ENCODE peak calls at places on chromosomes 5 and 9, in eight cellular contexts. G is hippocampal formation; L is uterus; F is hypothalamus; O is effector memory CD4-positive, alpha-beta T cell; C is activated T-helper 1 cell treated with anti-CD3 and anti-CD28 coated beads, Interleukin-12 subunit alpha, Interleukin-12 subunit beta, Interleukin-2, Interleukin-4 antibody, amounts not matched to agents 30 ng/mL and 10 ng/mL and 1 ng/mL, durations not matched to agents 14 hours and 24 hours and 36 hours; A is anterior cingulate cortex; K is naive thymus-derived CD8-positive, alpha-beta T cell. S is an unnamed sample.
A peak's percentile ranks its signal among the peaks of the same experiment; 100 is the strongest.

GRCh38 chr5:6766558-6767191 is 53.4 kb downstream of the TENT4A start:
- DNase-seq in A (peak; percentile 13), K (no peak), O (peak; percentile 8), L (peak; percentile 46), C (no peak), G (peak; percentile 53), F (peak; percentile 31), S (peak; percentile 45)

GRCh38 chr9:36007309-36007708 is 29.4 kb upstream of the RECK start:
- DNase-seq in F (no peak), A (no peak), K (no peak), G (no peak), C (no peak), L (no peak), O (no peak), S (no peak)

GRCh38 chr9:4986291-4986690 is 1.2 kb downstream of the JAK2 start:
- DNase-seq in O (no peak), L (no peak), C (no peak), G (no peak), F (no peak), A (no peak), K (no peak), S (no peak)

GRCh38 chr9:13268469-13268868 is 11.0 kb downstream of the MPDZ start:
- DNase-seq in L (no peak), F (no peak), A (no peak), G (no peak), O (no peak), C (no peak), K (no peak), S (no peak)

GRCh38 chr5:135472141-135472540 is 20.0 kb upstream of the TIFAB start:
- DNase-seq in C (no peak), K (no peak), L (no peak), G (no peak), A (no peak), F (no peak), O (no peak), S (no peak)

GRCh38 chr5:149143470-149143869 is 2.2 kb downstream of the ABLIM3 start:
- DNase-seq in O (no peak), K (no peak), L (peak; percentile 60), A (no peak), F (no peak), G (no peak), C (no peak), S (no peak)

GRCh38 chr9:73869261-73869660 is 627.9 kb upstream of the RORB start:
- DNase-seq in K (peak; percentile 4), L (no peak), A (no peak), O (peak; percentile 0), C (peak; percentile 1), F (no peak), G (no peak), S (peak; percentile 18)

GRCh38 chr9:70255521-70255920 is 3.3 kb upstream of the SMC5 start:
- DNase-seq in L (no peak), O (no peak), C (no peak), A (no peak), F (no peak), G (no peak), K (no peak), S (no peak)

GRCh38 chr5:538801-539468 is 14.7 kb upstream of the SLC9A3 start:
- DNase-seq in O (no peak), A (no peak), F (no peak), G (no peak), C (no peak), L (no peak), K (no peak), S (no peak)

GRCh38 chr5:132238169-132238744 is 10.6 kb upstream of the P4HA2 start:
- DNase-seq in L (peak; percentile 88), K (peak; percentile 57), C (peak; percentile 59), F (no peak), O (peak; percentile 43), A (peak; percentile 48), G (peak; percentile 38), S (peak; percentile 72)

GRCh38 chr9:7045361-7045760 is 287.6 kb downstream of the KDM4C start:
- DNase-seq in C (no peak), F (no peak), A (no peak), O (no peak), K (no peak), G (no peak), L (no peak), S (no peak)

GRCh38 chr5:136769093-136769492 is 403.7 kb upstream of the TRPC7 start:
- DNase-seq in C (no peak), G (no peak), F (no peak), A (no peak), L (no peak), O (no peak), K (no peak), S (no peak)

GRCh38 chr5:120538149-120538548 is 74.0 kb downstream of the PRR16 start:
- DNase-seq in L (no peak), G (no peak), K (no peak), O (no peak), C (no peak), F (no peak), A (no peak), S (no peak)

GRCh38 chr5:106331415-106331814 is 1339.3 kb downstream of the EFNA5 start:
- DNase-seq in G (no peak), L (no peak), K (no peak), O (no peak), A (no peak), F (no peak), C (no peak), S (no peak)